ENCODE peak calls at places on chromosomes 3 and 15, in six cellular contexts. One of them, this sample, is unnamed. For H3K4me1, the result is how much of the 10 kb centered on the place peaks cover.

GRCh38 chr3:94036909-94037507 is 8.6 kb upstream of the STX19 start:
- DNase-seq in upper lobe of right lung: no peak
- DNase-seq in ascending aorta: no peak
- DNase-seq in neural progenitor cell: peak
- DNase-seq in mucosa of descending colon: no peak
- DNase-seq in spleen: no peak
- DNase-seq in this sample: no peak

GRCh38 chr3:147113293-147114045 is 292.9 kb downstream of the ZIC4 start:
- DNase-seq in upper lobe of right lung: no peak
- DNase-seq in ascending aorta: no peak
- DNase-seq in neural progenitor cell: no peak
- DNase-seq in mucosa of descending colon: no peak
- DNase-seq in spleen: no peak
- DNase-seq in this sample: no peak

GRCh38 chr3:52846427-52846983 is 11.7 kb upstream of the MUSTN1 start:
- DNase-seq in upper lobe of right lung: no peak
- DNase-seq in ascending aorta: no peak
- DNase-seq in neural progenitor cell: no peak
- DNase-seq in mucosa of descending colon: no peak
- DNase-seq in spleen: no peak
- DNase-seq in this sample: peak

GRCh38 chr3:16595778-16596177 is 9.4 kb downstream of the DAZL start:
- DNase-seq in upper lobe of right lung: no peak
- DNase-seq in ascending aorta: no peak
- DNase-seq in neural progenitor cell: no peak
- DNase-seq in mucosa of descending colon: no peak
- DNase-seq in spleen: no peak
- DNase-seq in this sample: no peak

GRCh38 chr15:61034793-61035710 is 194.1 kb downstream of the RORA start:
- DNase-seq in upper lobe of right lung: no peak
- DNase-seq in ascending aorta: no peak
- DNase-seq in neural progenitor cell: no peak
- DNase-seq in mucosa of descending colon: no peak
- DNase-seq in spleen: no peak
- DNase-seq in this sample: no peak

GRCh38 chr3:165464736-165465135 is 268.6 kb upstream of the SLITRK3 start:
- DNase-seq in upper lobe of right lung: no peak
- DNase-seq in ascending aorta: no peak
- DNase-seq in neural progenitor cell: no peak
- DNase-seq in mucosa of descending colon: no peak
- DNase-seq in spleen: no peak
- DNase-seq in this sample: no peak

GRCh38 chr3:189941679-189942078 is 179.0 kb downstream of the P3H2 start:
- DNase-seq in upper lobe of right lung: no peak
- DNase-seq in ascending aorta: no peak
- DNase-seq in neural progenitor cell: no peak
- DNase-seq in mucosa of descending colon: no peak
- DNase-seq in spleen: no peak
- DNase-seq in this sample: no peak

GRCh38 chr3:148243609-148244008 is 454.1 kb upstream of the AGTR1 start:
- DNase-seq in upper lobe of right lung: no peak
- DNase-seq in ascending aorta: no peak
- DNase-seq in neural progenitor cell: no peak
- DNase-seq in mucosa of descending colon: no peak
- DNase-seq in spleen: no peak
- DNase-seq in this sample: no peak

GRCh38 chr3:106717178-106717780 is 660.0 kb upstream of the CCDC54 start:
- DNase-seq in upper lobe of right lung: no peak
- DNase-seq in ascending aorta: no peak
- DNase-seq in neural progenitor cell: no peak
- DNase-seq in mucosa of descending colon: no peak
- DNase-seq in spleen: no peak
- DNase-seq in this sample: no peak

GRCh38 chr3:53974314-53974713 is 82.7 kb upstream of the SELENOK start:
- DNase-seq in upper lobe of right lung: no peak
- DNase-seq in ascending aorta: no peak
- DNase-seq in neural progenitor cell: no peak
- DNase-seq in mucosa of descending colon: no peak
- DNase-seq in spleen: no peak
- DNase-seq in this sample: no peak

GRCh38 chr3:167712445-167712844 is 22.2 kb downstream of the PDCD10 start:
- DNase-seq in upper lobe of right lung: no peak
- DNase-seq in ascending aorta: no peak
- DNase-seq in neural progenitor cell: no peak
- DNase-seq in mucosa of descending colon: no peak
- DNase-seq in spleen: no peak
- DNase-seq in this sample: no peak

GRCh38 chr3:141249041-141249440 is 17.4 kb downstream of the PXYLP1 start:
- DNase-seq in upper lobe of right lung: no peak
- DNase-seq in ascending aorta: no peak
- DNase-seq in neural progenitor cell: no peak
- DNase-seq in mucosa of descending colon: no peak
- DNase-seq in spleen: no peak
- DNase-seq in this sample: no peak

GRCh38 chr3:33717616-33717865 is 513 bp downstream of the CLASP2 start:
- DNase-seq in upper lobe of right lung: no peak
- DNase-seq in ascending aorta: peak
- DNase-seq in neural progenitor cell: peak
- DNase-seq in mucosa of descending colon: peak
- DNase-seq in spleen: peak
- DNase-seq in this sample: no peak

GRCh38 chr3:65953881-65954733 is 84.6 kb downstream of the MAGI1 start:
- DNase-seq in upper lobe of right lung: peak
- DNase-seq in ascending aorta: no peak
- DNase-seq in neural progenitor cell: no peak
- DNase-seq in mucosa of descending colon: peak
- DNase-seq in spleen: no peak
- DNase-seq in this sample: no peak

GRCh38 chr15:52523192-52523591 is 5.5 kb downstream of the MYO5A start:
- DNase-seq in upper lobe of right lung: no peak
- DNase-seq in ascending aorta: no peak
- DNase-seq in neural progenitor cell: no peak
- DNase-seq in mucosa of descending colon: no peak
- DNase-seq in spleen: no peak
- DNase-seq in this sample: no peak

GRCh38 chr3:69368129-69368741 is 17.7 kb downstream of the FRMD4B start:
- DNase-seq in upper lobe of right lung: no peak
- DNase-seq in ascending aorta: no peak
- DNase-seq in neural progenitor cell: no peak
- DNase-seq in mucosa of descending colon: no peak
- DNase-seq in spleen: no peak
- DNase-seq in this sample: no peak

GRCh38 chr15:48458876-48459275 is 127.6 kb downstream of the DUT start:
- DNase-seq in upper lobe of right lung: no peak
- DNase-seq in ascending aorta: no peak
- DNase-seq in neural progenitor cell: no peak
- DNase-seq in mucosa of descending colon: no peak
- DNase-seq in spleen: no peak
- DNase-seq in this sample: no peak

GRCh38 chr15:45355860-45356259 is 22.5 kb downstream of the GATM start:
- DNase-seq in upper lobe of right lung: no peak
- DNase-seq in ascending aorta: no peak
- DNase-seq in neural progenitor cell: no peak
- DNase-seq in mucosa of descending colon: no peak
- DNase-seq in spleen: no peak
- DNase-seq in this sample: no peak

GRCh38 chr15:89825264-89825940 is 10.8 kb upstream of the ANPEP start:
- DNase-seq in upper lobe of right lung: peak
- DNase-seq in ascending aorta: no peak
- DNase-seq in neural progenitor cell: no peak
- DNase-seq in mucosa of descending colon: peak
- DNase-seq in spleen: no peak
- DNase-seq in this sample: no peak

GRCh38 chr15:90184786-90185704 is 16.1 kb upstream of the SEMA4B start:
- DNase-seq in upper lobe of right lung: peak
- DNase-seq in ascending aorta: peak
- DNase-seq in neural progenitor cell: peak
- DNase-seq in mucosa of descending colon: peak
- DNase-seq in spleen: peak
- DNase-seq in this sample: peak

GRCh38 chr3:99620976-99621375 is 17.4 kb upstream of the COL8A1 start:
- DNase-seq in upper lobe of right lung: no peak
- DNase-seq in ascending aorta: no peak
- DNase-seq in neural progenitor cell: no peak
- DNase-seq in mucosa of descending colon: no peak
- DNase-seq in spleen: no peak
- DNase-seq in this sample: no peak

GRCh38 chr3:89113887-89114840 is 6.7 kb downstream of the EPHA3 start:
- DNase-seq in upper lobe of right lung: peak
- DNase-seq in ascending aorta: peak
- DNase-seq in neural progenitor cell: peak
- DNase-seq in mucosa of descending colon: peak
- DNase-seq in spleen: peak
- DNase-seq in this sample: peak

GRCh38 chr3:48395714-48396113 is 23.7 kb downstream of the FBXW12 start:
- DNase-seq in upper lobe of right lung: no peak
- DNase-seq in ascending aorta: no peak
- DNase-seq in neural progenitor cell: no peak
- DNase-seq in mucosa of descending colon: no peak
- DNase-seq in spleen: no peak
- DNase-seq in this sample: no peak

GRCh38 chr15:85097706-85098105 is 116.0 kb downstream of the PDE8A start:
- DNase-seq in upper lobe of right lung: no peak
- DNase-seq in ascending aorta: no peak
- DNase-seq in neural progenitor cell: no peak
- DNase-seq in mucosa of descending colon: no peak
- DNase-seq in spleen: no peak
- DNase-seq in this sample: no peak

GRCh38 chr3:30346927-30347320 is 259.5 kb upstream of the TGFBR2 start:
- DNase-seq in upper lobe of right lung: no peak
- DNase-seq in ascending aorta: no peak
- DNase-seq in neural progenitor cell: no peak
- DNase-seq in mucosa of descending colon: no peak
- DNase-seq in spleen: no peak
- DNase-seq in this sample: no peak

GRCh38 chr3:195573611-195574496 is 9.9 kb downstream of the APOD start:
- DNase-seq in upper lobe of right lung: no peak
- DNase-seq in ascending aorta: no peak
- DNase-seq in neural progenitor cell: no peak
- DNase-seq in mucosa of descending colon: no peak
- DNase-seq in spleen: no peak
- DNase-seq in this sample: peak

GRCh38 chr15:89307791-89308190 is 26.8 kb downstream of the POLG start:
- DNase-seq in upper lobe of right lung: no peak
- DNase-seq in ascending aorta: no peak
- DNase-seq in neural progenitor cell: no peak
- DNase-seq in mucosa of descending colon: no peak
- DNase-seq in spleen: no peak
- DNase-seq in this sample: no peak

GRCh38 chr3:70861855-70862254 is 549.4 kb upstream of the MDFIC2 start:
- DNase-seq in upper lobe of right lung: no peak
- DNase-seq in ascending aorta: no peak
- DNase-seq in neural progenitor cell: no peak
- DNase-seq in mucosa of descending colon: no peak
- DNase-seq in spleen: no peak
- DNase-seq in this sample: no peak

GRCh38 chr15:97036301-97036700 is 705.8 kb downstream of the NR2F2 start:
- DNase-seq in upper lobe of right lung: no peak
- DNase-seq in ascending aorta: no peak
- DNase-seq in neural progenitor cell: no peak
- DNase-seq in mucosa of descending colon: no peak
- DNase-seq in spleen: no peak
- DNase-seq in this sample: no peak

GRCh38 chr15:39219608-39220007 is 361.3 kb upstream of the THBS1 start:
- DNase-seq in upper lobe of right lung: no peak
- DNase-seq in ascending aorta: no peak
- DNase-seq in neural progenitor cell: no peak
- DNase-seq in mucosa of descending colon: no peak
- DNase-seq in spleen: no peak
- DNase-seq in this sample: no peak

GRCh38 chr15:91555307-91555706 is 298.2 kb upstream of the SLCO3A1 start:
- DNase-seq in upper lobe of right lung: no peak
- DNase-seq in ascending aorta: no peak
- DNase-seq in neural progenitor cell: no peak
- DNase-seq in mucosa of descending colon: no peak
- DNase-seq in spleen: no peak
- DNase-seq in this sample: no peak

GRCh38 chr3:102225407-102226132 is 209.2 kb upstream of the ZPLD1 start:
- DNase-seq in upper lobe of right lung: no peak
- DNase-seq in ascending aorta: no peak
- DNase-seq in neural progenitor cell: peak
- DNase-seq in mucosa of descending colon: no peak
- DNase-seq in spleen: no peak
- DNase-seq in this sample: no peak

GRCh38 chr3:38297947-38298711 is 16.0 kb downstream of the SLC22A14 start:
- DNase-seq in upper lobe of right lung: no peak
- DNase-seq in ascending aorta: no peak
- DNase-seq in neural progenitor cell: no peak
- DNase-seq in mucosa of descending colon: no peak
- DNase-seq in spleen: no peak
- DNase-seq in this sample: no peak
- TF ChIP-seq CTCF in upper lobe of right lung: peak
- TF ChIP-seq CTCF in ascending aorta: no peak
- TF ChIP-seq CTCF in neural progenitor cell: peak
- TF ChIP-seq CTCF in mucosa of descending colon: no peak
- TF ChIP-seq CTCF in spleen: peak
- TF ChIP-seq CTCF in this sample: peak

DNA sequence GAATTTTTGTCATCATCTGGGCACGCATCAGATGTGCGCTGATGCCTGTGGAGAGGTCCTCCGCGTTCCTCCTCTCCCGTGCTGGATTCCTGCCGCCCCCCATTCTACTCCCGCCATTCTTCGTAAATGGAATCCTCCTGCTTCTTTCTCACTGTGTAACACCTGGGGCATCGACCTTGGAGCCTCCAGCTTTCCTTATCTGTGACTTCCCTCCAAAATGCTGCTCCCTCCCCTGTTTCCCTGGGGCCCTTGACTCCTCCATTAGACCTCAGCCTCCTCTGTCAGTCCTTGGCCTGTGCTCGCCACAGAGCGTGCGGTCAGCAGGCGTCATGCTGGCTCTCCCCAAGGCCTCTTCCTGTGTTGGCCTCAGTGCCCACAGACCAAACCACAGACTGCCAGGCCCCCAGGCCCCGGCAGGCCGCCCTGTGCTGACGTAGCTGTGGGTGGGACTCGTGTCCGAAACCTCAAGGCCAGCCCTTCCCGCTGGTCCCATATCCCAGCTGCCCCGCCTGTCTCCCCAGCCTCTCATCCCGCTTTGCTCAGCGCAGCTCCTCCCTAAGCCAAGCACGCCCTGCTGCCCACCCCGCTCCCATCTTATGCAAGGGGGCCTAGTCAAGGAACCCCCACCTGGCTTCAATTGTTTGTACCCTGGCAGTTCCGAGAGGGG is 17.7 kb downstream of the TNFAIP8L3 start:
- DNase-seq in upper lobe of right lung: peak
- DNase-seq in ascending aorta: peak
- DNase-seq in neural progenitor cell: no peak
- DNase-seq in mucosa of descending colon: peak
- DNase-seq in spleen: peak
- DNase-seq in this sample: peak
- H3K4me3 ChIP-seq in upper lobe of right lung: peak
- H3K4me3 ChIP-seq in ascending aorta: no peak
- H3K4me3 ChIP-seq in neural progenitor cell: no peak
- H3K4me3 ChIP-seq in mucosa of descending colon: no peak
- H3K4me3 ChIP-seq in spleen: peak
- H3K4me3 ChIP-seq in this sample: peak

GRCh38 chr3:12556243-12556722 is 604 bp upstream of the MKRN2 start:
- DNase-seq in upper lobe of right lung: no peak
- DNase-seq in ascending aorta: no peak
- DNase-seq in neural progenitor cell: no peak
- DNase-seq in mucosa of descending colon: no peak
- DNase-seq in spleen: no peak
- DNase-seq in this sample: no peak
- H3K4me1 ChIP-seq in upper lobe of right lung: under half
- H3K4me1 ChIP-seq in ascending aorta: under half
- H3K4me1 ChIP-seq in neural progenitor cell: under half
- H3K4me1 ChIP-seq in mucosa of descending colon: under half
- H3K4me1 ChIP-seq in spleen: half or more
- H3K4me1 ChIP-seq in this sample: under half

GRCh38 chr3:109071349-109072142 is 46.4 kb downstream of the MORC1 start:
- DNase-seq in upper lobe of right lung: no peak
- DNase-seq in ascending aorta: no peak
- DNase-seq in neural progenitor cell: peak
- DNase-seq in mucosa of descending colon: no peak
- DNase-seq in spleen: no peak
- DNase-seq in this sample: no peak
- TF ChIP-seq CTCF in upper lobe of right lung: no peak
- TF ChIP-seq CTCF in ascending aorta: no peak
- TF ChIP-seq CTCF in neural progenitor cell: peak
- TF ChIP-seq CTCF in mucosa of descending colon: no peak
- TF ChIP-seq CTCF in spleen: no peak
- TF ChIP-seq CTCF in this sample: no peak